ENCODE peak calls at places on chromosomes 2 and 18, in five cellular contexts. N, G, C, S and U are unnamed samples.

GRCh38 chr2:75173746-75174145 is 25.6 kb downstream of the TACR1 start:
- DNase-seq in N (no peak), G (no peak), C (no peak), S (no peak), U (no peak)

GRCh38 chr2:151506170-151506569 is 96.5 kb downstream of the RIF1 start:
- DNase-seq in N (no peak), G (no peak), C (no peak), S (no peak), U (no peak)

GRCh38 chr2:121196132-121196848 is 88.7 kb downstream of the TFCP2L1 start:
- DNase-seq in N (no peak), G (no peak), C (no peak), S (no peak), U (no peak)

GRCh38 chr2:44184106-44184505 is 15.4 kb downstream of the PPM1B start:
- DNase-seq in N (no peak), G (no peak), C (no peak), S (peak; percentile 34), U (no peak)

GRCh38 chr2:79669714-79670113 is 156.9 kb downstream of the CTNNA2 start:
- DNase-seq in N (no peak), G (no peak), C (no peak), S (no peak), U (no peak)

GRCh38 chr2:120857422-120857821 is 121.8 kb downstream of the GLI2 start:
- DNase-seq in N (no peak), G (no peak), C (no peak), S (no peak), U (no peak)

GRCh38 chr18:35949903-35950627 is 22.4 kb upstream of the RMP24 start:
- DNase-seq in N (peak; percentile 25), G (peak; percentile 48), C (peak; percentile 59), S (peak; percentile 59), U (peak; percentile 63)

GRCh38 chr2:150937030-150937429 is 324.6 kb downstream of the RBM43 start:
- DNase-seq in N (no peak), G (no peak), C (no peak), S (no peak), U (no peak)